ENCODE peak calls at places on chromosomes 6 and 20, in eight cellular contexts. One of them, this sample, is unnamed.

GRCh38 chr6:139369068-139369467 is 5.4 kb downstream of the CITED2 start:
- DNase-seq in ovary: no peak
- DNase-seq in mammary epithelial cell: no peak
- DNase-seq in A673: peak; percentile 57
- DNase-seq in left ventricle myocardium inferior: no peak
- DNase-seq in testis: no peak
- DNase-seq in fibroblast of lung: no peak
- DNase-seq in CD8-positive, alpha-beta memory T cell: no peak
- DNase-seq in this sample: no peak

GRCh38 chr6:169723200-169723909 is 945 bp downstream of the PHF10 start:
- DNase-seq in testis: peak; percentile 84
- DNase-seq in mammary epithelial cell: peak; percentile 47
- DNase-seq in ovary: peak; percentile 74
- DNase-seq in left ventricle myocardium inferior: peak; percentile 87
- DNase-seq in CD8-positive, alpha-beta memory T cell: peak; percentile 54
- DNase-seq in A673: peak; percentile 84
- DNase-seq in fibroblast of lung: peak; percentile 66
- DNase-seq in this sample: peak; percentile 56

GRCh38 chr6:56661298-56661697 is 18.6 kb upstream of the DST start:
- DNase-seq in A673: no peak
- DNase-seq in fibroblast of lung: no peak
- DNase-seq in ovary: no peak
- DNase-seq in CD8-positive, alpha-beta memory T cell: no peak
- DNase-seq in mammary epithelial cell: no peak
- DNase-seq in left ventricle myocardium inferior: no peak
- DNase-seq in testis: no peak
- DNase-seq in this sample: no peak

GRCh38 chr6:121694389-121695185 is 259.1 kb downstream of the GJA1 start:
- DNase-seq in mammary epithelial cell: no peak
- DNase-seq in ovary: no peak
- DNase-seq in CD8-positive, alpha-beta memory T cell: no peak
- DNase-seq in fibroblast of lung: peak; percentile 36
- DNase-seq in left ventricle myocardium inferior: no peak
- DNase-seq in testis: no peak
- DNase-seq in A673: no peak
- DNase-seq in this sample: no peak

GRCh38 chr20:21104466-21104761 is 1.7 kb downstream of the LINC00237 start:
- DNase-seq in ovary: no peak
- DNase-seq in A673: no peak
- DNase-seq in mammary epithelial cell: no peak
- DNase-seq in left ventricle myocardium inferior: no peak
- DNase-seq in testis: no peak
- DNase-seq in CD8-positive, alpha-beta memory T cell: no peak
- DNase-seq in fibroblast of lung: no peak
- DNase-seq in this sample: no peak

GRCh38 chr6:29938746-29939508 is 3.4 kb upstream of the HLA-A start:
- DNase-seq in left ventricle myocardium inferior: no peak
- DNase-seq in fibroblast of lung: no peak
- DNase-seq in testis: no peak
- DNase-seq in ovary: no peak
- DNase-seq in CD8-positive, alpha-beta memory T cell: no peak
- DNase-seq in A673: no peak
- DNase-seq in mammary epithelial cell: no peak
- DNase-seq in this sample: no peak

GRCh38 chr6:137766596-137767370 is 100.3 kb upstream of the TNFAIP3 start:
- DNase-seq in left ventricle myocardium inferior: no peak
- DNase-seq in fibroblast of lung: no peak
- DNase-seq in mammary epithelial cell: no peak
- DNase-seq in ovary: no peak
- DNase-seq in testis: no peak
- DNase-seq in A673: no peak
- DNase-seq in CD8-positive, alpha-beta memory T cell: no peak
- DNase-seq in this sample: no peak

GRCh38 chr20:19932170-19932667 is 84.9 kb upstream of the NAA20 start:
- DNase-seq in CD8-positive, alpha-beta memory T cell: no peak
- DNase-seq in ovary: no peak
- DNase-seq in mammary epithelial cell: peak; percentile 64
- DNase-seq in A673: no peak
- DNase-seq in testis: peak; percentile 38
- DNase-seq in left ventricle myocardium inferior: no peak
- DNase-seq in fibroblast of lung: peak; percentile 84
- DNase-seq in this sample: no peak

GRCh38 chr20:33575302-33575701 is 85.4 kb downstream of the CBFA2T2 start:
- DNase-seq in CD8-positive, alpha-beta memory T cell: no peak
- DNase-seq in A673: no peak
- DNase-seq in left ventricle myocardium inferior: no peak
- DNase-seq in fibroblast of lung: peak; percentile 31
- DNase-seq in mammary epithelial cell: no peak
- DNase-seq in testis: no peak
- DNase-seq in ovary: no peak
- DNase-seq in this sample: no peak

GRCh38 chr6:144729502-144729901 is 444.4 kb downstream of the UTRN start:
- DNase-seq in A673: no peak
- DNase-seq in left ventricle myocardium inferior: no peak
- DNase-seq in testis: no peak
- DNase-seq in mammary epithelial cell: no peak
- DNase-seq in CD8-positive, alpha-beta memory T cell: no peak
- DNase-seq in ovary: no peak
- DNase-seq in fibroblast of lung: no peak
- DNase-seq in this sample: no peak

GRCh38 chr6:36195471-36196048 is 984 bp upstream of the BRPF3 start:
- DNase-seq in fibroblast of lung: peak; percentile 2
- DNase-seq in left ventricle myocardium inferior: no peak
- DNase-seq in testis: no peak
- DNase-seq in CD8-positive, alpha-beta memory T cell: peak; percentile 5
- DNase-seq in mammary epithelial cell: peak; percentile 2
- DNase-seq in A673: no peak
- DNase-seq in ovary: no peak
- DNase-seq in this sample: no peak
- H3K27ac ChIP-seq in fibroblast of lung: no peak overlapping the region
- H3K27ac ChIP-seq in left ventricle myocardium inferior: peak overlapping the region; percentile 96
- H3K27ac ChIP-seq in testis: peak overlapping the region; percentile 97
- H3K27ac ChIP-seq in CD8-positive, alpha-beta memory T cell: peak overlapping the region; percentile 76
- H3K27ac ChIP-seq in mammary epithelial cell: no peak overlapping the region
- H3K27ac ChIP-seq in A673: no peak overlapping the region
- H3K27ac ChIP-seq in ovary: no peak overlapping the region
- H3K27ac ChIP-seq in this sample: peak overlapping the region; percentile 97

DNA sequence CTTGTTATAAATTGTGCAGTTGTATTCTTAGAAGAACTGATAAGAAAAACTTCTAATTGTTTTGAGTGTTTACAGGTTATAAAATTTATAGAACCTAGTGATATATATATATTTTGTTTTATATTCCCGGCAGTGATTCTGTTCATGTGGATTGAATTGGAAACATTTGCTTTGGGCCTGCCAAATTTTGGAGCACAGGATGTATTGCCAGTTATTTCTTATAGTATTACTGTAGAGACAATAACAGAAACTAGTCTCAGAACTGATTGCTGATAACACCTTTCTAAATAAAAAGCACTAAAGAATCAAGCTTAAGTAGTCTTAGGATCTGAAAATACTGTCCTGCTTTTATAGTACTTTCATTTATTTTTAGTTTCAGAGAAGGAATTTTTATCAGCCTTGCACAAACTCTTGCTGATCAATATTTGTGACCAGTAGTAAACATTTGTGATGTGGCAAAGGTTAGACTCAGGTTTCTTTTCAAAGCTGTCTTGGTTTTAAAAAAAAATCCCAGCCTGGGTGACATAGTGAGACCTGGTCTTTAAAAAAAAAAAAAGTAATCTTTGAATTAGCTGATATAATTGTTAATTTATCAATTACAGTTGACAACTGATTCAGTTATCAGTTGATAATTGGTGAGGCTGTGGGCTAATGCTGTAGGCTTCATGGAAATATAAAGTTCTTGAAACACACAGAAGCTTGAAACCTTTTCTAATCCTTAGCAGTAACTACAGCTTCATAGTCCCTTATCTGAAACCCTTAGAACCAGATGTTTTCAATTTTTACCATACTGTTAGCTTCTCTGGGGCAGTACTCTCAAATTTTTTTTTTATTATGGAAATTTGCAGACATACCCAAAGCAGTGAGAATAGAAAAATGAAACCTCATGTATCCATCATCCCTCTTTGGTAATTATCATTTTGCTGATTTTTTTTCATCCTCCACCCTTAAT is 42.4 kb downstream of the RNGTT start:
- DNase-seq in CD8-positive, alpha-beta memory T cell: no peak
- DNase-seq in ovary: no peak
- DNase-seq in mammary epithelial cell: no peak
- DNase-seq in left ventricle myocardium inferior: no peak
- DNase-seq in fibroblast of lung: no peak
- DNase-seq in A673: no peak
- DNase-seq in testis: no peak
- DNase-seq in this sample: no peak
- H3K27ac ChIP-seq in CD8-positive, alpha-beta memory T cell: no peak overlapping the region
- H3K27ac ChIP-seq in ovary: no peak overlapping the region
- H3K27ac ChIP-seq in mammary epithelial cell: no peak overlapping the region
- H3K27ac ChIP-seq in left ventricle myocardium inferior: no peak overlapping the region
- H3K27ac ChIP-seq in fibroblast of lung: no peak overlapping the region
- H3K27ac ChIP-seq in A673: no peak overlapping the region
- H3K27ac ChIP-seq in testis: no peak overlapping the region
- H3K27ac ChIP-seq in this sample: no peak overlapping the region

GRCh38 chr20:49852522-49853055 is 40.0 kb downstream of the SLC9A8 start:
- DNase-seq in mammary epithelial cell: no peak
- DNase-seq in A673: no peak
- DNase-seq in left ventricle myocardium inferior: no peak
- DNase-seq in CD8-positive, alpha-beta memory T cell: no peak
- DNase-seq in ovary: no peak
- DNase-seq in fibroblast of lung: no peak
- DNase-seq in testis: no peak
- DNase-seq in this sample: no peak
- H3K27ac ChIP-seq in mammary epithelial cell: no peak overlapping the region
- H3K27ac ChIP-seq in A673: no peak overlapping the region
- H3K27ac ChIP-seq in left ventricle myocardium inferior: peak overlapping the region; percentile 64
- H3K27ac ChIP-seq in CD8-positive, alpha-beta memory T cell: no peak overlapping the region
- H3K27ac ChIP-seq in ovary: no peak overlapping the region
- H3K27ac ChIP-seq in fibroblast of lung: no peak overlapping the region
- H3K27ac ChIP-seq in testis: peak overlapping the region; percentile 47
- H3K27ac ChIP-seq in this sample: no peak overlapping the region

GRCh38 chr6:40139447-40139846 is 205.2 kb upstream of the MOCS1 start:
- DNase-seq in mammary epithelial cell: no peak
- DNase-seq in testis: no peak
- DNase-seq in fibroblast of lung: no peak
- DNase-seq in left ventricle myocardium inferior: no peak
- DNase-seq in A673: no peak
- DNase-seq in ovary: no peak
- DNase-seq in CD8-positive, alpha-beta memory T cell: no peak
- DNase-seq in this sample: no peak

GRCh38 chr6:40138273-40138720 is 204.0 kb upstream of the MOCS1 start:
- DNase-seq in left ventricle myocardium inferior: no peak
- DNase-seq in ovary: no peak
- DNase-seq in mammary epithelial cell: no peak
- DNase-seq in CD8-positive, alpha-beta memory T cell: no peak
- DNase-seq in fibroblast of lung: no peak
- DNase-seq in A673: no peak
- DNase-seq in testis: no peak
- DNase-seq in this sample: peak; percentile 85
- H3K27ac ChIP-seq in left ventricle myocardium inferior: no peak overlapping the region
- H3K27ac ChIP-seq in ovary: no peak overlapping the region
- H3K27ac ChIP-seq in mammary epithelial cell: no peak overlapping the region
- H3K27ac ChIP-seq in CD8-positive, alpha-beta memory T cell: no peak overlapping the region
- H3K27ac ChIP-seq in fibroblast of lung: no peak overlapping the region
- H3K27ac ChIP-seq in A673: no peak overlapping the region
- H3K27ac ChIP-seq in testis: no peak overlapping the region
- H3K27ac ChIP-seq in this sample: peak overlapping the region; percentile 42